ENCODE peak calls at places on chromosome 22, in six cellular contexts. M is GM12891, P is HepG2, X is H1, D is GM12878, H is SK-N-SH. C is an unnamed sample.

GRCh38 chr22:20595461-20595860 is 88.1 kb downstream of the MED15 start:
- DNase-seq in M (no peak), P (no peak), X (no peak), D (no peak), H (no peak), C (no peak)

GRCh38 chr22:19942071-19942885 is 660 bp upstream of the TXNRD2 start:
- DNase-seq in M (no peak), P (no peak), X (no peak), D (no peak), H (peak), C (no peak)

GRCh38 chr22:38415046-38415445 is 40.0 kb downstream of the KCNJ4 start:
- DNase-seq in M (peak), P (no peak), X (no peak), D (no peak), H (no peak), C (peak)

GRCh38 chr22:17358394-17358793 is 10.9 kb upstream of the CECR2 start:
- DNase-seq in M (no peak), P (no peak), X (no peak), D (no peak), H (no peak), C (no peak)

GRCh38 chr22:32996702-32997101 is 61.5 kb downstream of the SYN3 start:
- DNase-seq in M (no peak), P (no peak), X (peak), D (no peak), H (no peak), C (no peak)

GRCh38 chr22:24553597-24554315 is 1.2 kb downstream of the GUCD1 start:
- DNase-seq in M (no peak), P (peak), X (no peak), D (no peak), H (no peak), C (no peak)

GRCh38 chr22:30287626-30288413 is 1.5 kb downstream of the CASTOR1 start:
- DNase-seq in M (peak), P (peak), X (peak), D (no peak), H (peak), C (peak)

GRCh38 chr22:24588370-24588755 is 4.5 kb downstream of the LRRC75B start:
- DNase-seq in M (no peak), P (no peak), X (no peak), D (no peak), H (peak), C (no peak)

GRCh38 chr22:38464992-38465672 is 2.8 kb upstream of the KDELR3 start:
- DNase-seq in M (no peak), P (no peak), X (no peak), D (no peak), H (no peak), C (no peak)

GRCh38 chr22:22721681-22722309 is 77.4 kb downstream of the GGTLC2 start:
- DNase-seq in M (no peak), P (no peak), X (no peak), D (peak), H (no peak), C (no peak)

GRCh38 chr22:35746946-35747703 is 29.5 kb downstream of the APOL5 start:
- DNase-seq in M (no peak), P (no peak), X (no peak), D (no peak), H (no peak), C (no peak)

GRCh38 chr22:20186183-20186870 is 35.5 kb upstream of the CCDC188 start:
- DNase-seq in M (no peak), P (peak), X (peak), D (no peak), H (peak), C (no peak)

GRCh38 chr22:22770280-22770871 is 117.2 kb upstream of the IGLL5 start:
- DNase-seq in M (no peak), P (peak), X (peak), D (no peak), H (peak), C (no peak)

GRCh38 chr22:44995715-44996114 is 14.1 kb downstream of the PHF21B start:
- DNase-seq in M (no peak), P (no peak), X (no peak), D (no peak), H (peak), C (no peak)

GRCh38 chr22:35275580-35275979 is 18.3 kb downstream of the HMGXB4 start:
- DNase-seq in M (no peak), P (no peak), X (no peak), D (no peak), H (no peak), C (no peak)

GRCh38 chr22:30216710-30217109 is 29.8 kb downstream of the LIF start:
- DNase-seq in M (no peak), P (no peak), X (no peak), D (no peak), H (no peak), C (no peak)

GRCh38 chr22:39999144-39999757 is 4.5 kb downstream of the FAM83F start:
- DNase-seq in M (no peak), P (peak), X (no peak), D (no peak), H (no peak), C (no peak)

GRCh38 chr22:28907311-28908008 is 24.1 kb downstream of the ZNRF3 start:
- DNase-seq in M (no peak), P (no peak), X (no peak), D (peak), H (no peak), C (peak)

GRCh38 chr22:39493759-39494158 is 8.3 kb upstream of the MIEF1 start:
- DNase-seq in M (no peak), P (no peak), X (no peak), D (no peak), H (no peak), C (no peak)

GRCh38 chr22:21098099-21098671 is 52.4 kb downstream of the LRRC74B start:
- DNase-seq in M (no peak), P (no peak), X (no peak), D (no peak), H (no peak), C (no peak)

GRCh38 chr22:49955581-49956417 is 4.8 kb upstream of the PIM3 start:
- DNase-seq in M (no peak), P (no peak), X (no peak), D (no peak), H (no peak), C (no peak)
- TF ChIP-seq TAF1 in M (no peak), P (peak), X (no peak), D (no peak), H (no peak), C (no peak)

DNA sequence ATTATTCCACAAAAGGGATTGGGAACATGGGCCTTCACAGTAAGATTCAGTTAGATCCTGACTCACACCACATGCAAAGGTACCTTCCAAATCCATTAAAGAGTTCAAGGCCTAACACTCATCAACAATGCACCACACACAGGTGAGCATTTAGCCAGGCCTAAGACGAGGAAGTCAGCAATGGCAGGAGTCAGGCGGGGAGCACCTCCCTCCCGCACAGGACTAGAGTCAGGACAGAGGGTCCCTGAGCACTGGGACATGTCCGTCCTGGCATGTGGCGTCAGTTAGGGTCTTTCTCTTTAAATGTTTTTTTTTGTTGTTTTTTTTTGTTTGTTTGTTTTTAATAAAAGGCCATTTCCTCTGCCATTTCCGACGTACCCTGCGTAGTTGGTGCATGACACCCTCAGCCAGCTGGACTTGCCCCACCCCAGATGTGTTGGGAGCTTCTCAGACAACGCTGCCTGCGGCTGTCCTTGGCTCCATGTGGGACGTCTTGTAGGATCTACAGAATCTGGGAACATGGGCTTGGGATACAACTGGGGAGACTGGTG is 1458.6 kb downstream of the BRD1 start:
- DNase-seq in M (no peak), P (no peak), X (peak), D (no peak), H (no peak), C (no peak)
- TF ChIP-seq POLR2AphosphoS5 in M (no peak), P (no peak), X (no peak), D (no peak), H (no peak), C (no peak)

DNA sequence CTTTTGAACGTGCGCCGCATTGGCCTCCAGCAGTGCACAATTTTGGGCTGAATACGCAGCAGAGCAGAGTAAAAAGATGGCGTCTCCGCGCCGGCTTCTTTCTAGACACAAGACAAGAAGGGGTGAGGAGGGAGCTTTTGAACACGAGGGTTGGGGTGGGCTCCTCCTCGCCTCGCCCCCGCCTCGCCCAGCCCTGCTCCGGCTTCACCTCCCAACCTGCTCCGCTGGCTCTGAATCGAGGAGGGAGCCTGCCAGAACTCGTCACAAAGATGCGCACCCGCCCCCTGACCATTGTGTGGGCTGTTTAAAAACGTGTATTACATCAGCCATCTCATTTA is 119.0 kb downstream of the MPPED1 start:
- DNase-seq in M (no peak), P (no peak), X (no peak), D (no peak), H (no peak), C (no peak)
- TF ChIP-seq TAF1 in M (no peak), P (no peak), X (no peak), D (no peak), H (no peak), C (no peak)

GRCh38 chr22:25747245-25747944 is 5.4 kb downstream of the MYO18B start:
- DNase-seq in M (no peak), P (peak), X (no peak), D (no peak), H (peak), C (no peak)

GRCh38 chr22:25742918-25743708 is 1.1 kb downstream of the MYO18B start:
- DNase-seq in M (no peak), P (no peak), X (no peak), D (no peak), H (no peak), C (no peak)

GRCh38 chr22:25746012-25746373 is 4.0 kb downstream of the MYO18B start:
- DNase-seq in M (no peak), P (no peak), X (no peak), D (no peak), H (peak), C (no peak)

GRCh38 chr22:25745341-25746011 is 3.5 kb downstream of the MYO18B start:
- DNase-seq in M (no peak), P (no peak), X (no peak), D (no peak), H (no peak), C (no peak)

DNA sequence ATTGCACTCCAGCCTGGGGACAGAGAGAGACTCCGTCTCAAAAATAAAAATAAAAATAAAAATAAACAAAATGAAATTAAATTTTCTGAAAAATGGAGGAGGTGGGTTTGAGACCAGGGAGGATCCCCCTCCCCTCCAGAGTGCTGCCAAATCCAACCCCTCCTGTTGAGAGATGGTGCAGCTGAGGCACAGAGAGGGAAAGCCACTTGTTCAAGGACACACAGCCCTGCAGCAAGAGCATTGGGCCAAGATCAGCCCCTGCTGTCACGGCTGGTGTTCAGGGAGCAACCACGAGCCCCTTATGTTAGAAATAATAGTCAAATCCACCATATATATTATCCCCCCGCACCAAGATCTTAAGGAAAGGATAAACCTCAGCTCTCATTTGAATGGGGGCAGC is 2.7 kb downstream of the MYO18B start:
- DNase-seq in M (no peak), P (no peak), X (no peak), D (no peak), H (no peak), C (no peak)
- TF ChIP-seq POLR2AphosphoS5 in M (no peak), P (no peak), X (no peak), D (no peak), H (no peak), C (no peak)

GRCh38 chr22:27667121-27667843 is 134.3 kb downstream of the MN1 start:
- DNase-seq in M (no peak), P (no peak), X (no peak), D (no peak), H (no peak), C (no peak)

GRCh38 chr22:27669798-27670599 is 131.6 kb downstream of the MN1 start:
- DNase-seq in M (no peak), P (peak), X (peak), D (no peak), H (no peak), C (no peak)

GRCh38 chr22:27671413-27671721 is 130.2 kb downstream of the MN1 start:
- DNase-seq in M (no peak), P (no peak), X (no peak), D (no peak), H (no peak), C (no peak)

GRCh38 chr22:27670701-27671412 is 130.7 kb downstream of the MN1 start:
- DNase-seq in M (no peak), P (peak), X (peak), D (no peak), H (no peak), C (no peak)

GRCh38 chr22:27668828-27669797 is 132.4 kb downstream of the MN1 start:
- DNase-seq in M (no peak), P (peak), X (no peak), D (no peak), H (no peak), C (no peak)
- TF ChIP-seq TAF1 in M (no peak), P (no peak), X (no peak), D (no peak), H (no peak), C (no peak)

DNA sequence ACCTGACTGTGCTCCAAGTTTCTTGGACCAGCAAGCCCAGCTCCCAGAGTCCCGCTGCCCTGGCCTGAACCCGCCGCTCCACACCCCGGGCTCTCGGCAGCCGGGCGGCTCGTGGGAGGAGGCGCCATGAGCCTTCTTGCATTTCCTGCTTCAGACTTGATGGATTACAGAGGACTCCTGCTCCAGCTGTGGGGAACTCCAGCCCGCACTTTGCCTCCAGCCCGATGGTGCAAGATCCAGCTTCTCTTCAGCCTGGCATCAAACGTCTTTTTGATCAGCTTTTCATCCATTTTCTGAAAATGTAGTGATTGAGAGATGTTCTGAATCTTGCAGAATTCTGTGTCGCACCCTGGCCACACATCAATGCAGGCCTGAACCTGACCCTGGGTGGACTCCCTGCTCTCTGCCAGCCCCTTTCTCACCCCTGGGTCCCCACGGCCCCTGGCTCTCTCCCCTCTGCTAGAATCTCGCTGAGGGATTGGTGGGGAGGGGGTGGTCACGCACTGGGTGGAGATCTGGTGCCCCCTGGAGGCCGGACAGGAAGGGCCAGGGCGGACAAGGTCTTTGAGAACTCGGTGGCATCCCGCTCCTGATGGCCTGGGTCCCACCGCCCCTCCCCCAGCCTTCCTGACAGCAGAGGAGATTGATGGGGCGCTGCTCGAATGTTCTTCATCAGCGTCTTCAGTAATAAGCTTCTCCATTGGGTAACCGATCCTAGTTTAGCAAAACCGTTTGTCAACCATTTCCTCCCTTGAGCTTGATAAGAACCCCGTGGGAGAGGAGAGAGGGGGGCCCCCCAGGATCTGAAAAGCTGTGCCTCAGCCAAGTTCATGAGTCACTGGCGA is 12.1 kb upstream of the NFAM1 start:
- DNase-seq in M (peak), P (peak), X (peak), D (peak), H (peak), C (peak)
- TF ChIP-seq POLR2AphosphoS5 in M (peak), P (no peak), X (no peak), D (peak), H (peak), C (no peak)

GRCh38 chr22:37069719-37070118 is 18.2 kb downstream of the KCTD17 start:
- DNase-seq in M (no peak), P (no peak), X (no peak), D (no peak), H (no peak), C (no peak)

GRCh38 chr22:37070744-37071143 is 19.2 kb downstream of the KCTD17 start:
- DNase-seq in M (no peak), P (no peak), X (no peak), D (no peak), H (no peak), C (no peak)

GRCh38 chr22:37069319-37069718 is 17.8 kb downstream of the KCTD17 start:
- DNase-seq in M (no peak), P (no peak), X (no peak), D (no peak), H (no peak), C (no peak)

GRCh38 chr22:37070334-37070733 is 18.8 kb downstream of the KCTD17 start:
- DNase-seq in M (no peak), P (no peak), X (no peak), D (no peak), H (no peak), C (no peak)

DNA sequence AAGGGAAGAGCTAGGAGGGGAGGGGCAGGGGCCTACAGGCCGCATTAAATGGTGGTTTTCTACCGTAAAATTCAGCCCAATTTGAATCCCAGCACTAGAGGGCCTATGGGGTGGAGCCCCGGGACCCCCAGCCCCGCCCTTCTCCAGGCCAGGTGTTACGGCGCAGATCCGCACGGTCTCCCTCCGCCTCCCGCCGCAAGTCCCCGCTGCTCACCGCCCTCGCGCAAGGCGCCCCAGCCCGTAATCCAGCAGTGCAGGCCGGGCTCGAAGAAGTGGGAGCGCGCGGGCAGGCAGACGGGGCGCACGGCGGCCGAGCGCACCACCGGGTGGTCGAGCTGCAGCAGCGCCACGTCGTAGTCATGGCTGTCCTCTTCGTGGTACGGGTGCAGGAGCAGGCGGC is 17.3 kb downstream of the KCTD17 start:
- DNase-seq in M (no peak), P (no peak), X (peak), D (no peak), H (peak), C (no peak)
- TF ChIP-seq TAF1 in M (no peak), P (no peak), X (no peak), D (no peak), H (no peak), C (no peak)

GRCh38 chr22:46105494-46106278 is 44.6 kb upstream of the PPARA start:
- DNase-seq in M (no peak), P (peak), X (no peak), D (no peak), H (no peak), C (no peak)

GRCh38 chr22:46104881-46105493 is 45.3 kb upstream of the PPARA start:
- DNase-seq in M (no peak), P (no peak), X (no peak), D (no peak), H (no peak), C (no peak)

GRCh38 chr22:46107753-46108563 is 42.4 kb upstream of the PPARA start:
- DNase-seq in M (no peak), P (no peak), X (no peak), D (no peak), H (peak), C (no peak)

GRCh38 chr22:46107089-46107664 is 43.1 kb upstream of the PPARA start:
- DNase-seq in M (no peak), P (no peak), X (no peak), D (no peak), H (peak), C (no peak)

DNA sequence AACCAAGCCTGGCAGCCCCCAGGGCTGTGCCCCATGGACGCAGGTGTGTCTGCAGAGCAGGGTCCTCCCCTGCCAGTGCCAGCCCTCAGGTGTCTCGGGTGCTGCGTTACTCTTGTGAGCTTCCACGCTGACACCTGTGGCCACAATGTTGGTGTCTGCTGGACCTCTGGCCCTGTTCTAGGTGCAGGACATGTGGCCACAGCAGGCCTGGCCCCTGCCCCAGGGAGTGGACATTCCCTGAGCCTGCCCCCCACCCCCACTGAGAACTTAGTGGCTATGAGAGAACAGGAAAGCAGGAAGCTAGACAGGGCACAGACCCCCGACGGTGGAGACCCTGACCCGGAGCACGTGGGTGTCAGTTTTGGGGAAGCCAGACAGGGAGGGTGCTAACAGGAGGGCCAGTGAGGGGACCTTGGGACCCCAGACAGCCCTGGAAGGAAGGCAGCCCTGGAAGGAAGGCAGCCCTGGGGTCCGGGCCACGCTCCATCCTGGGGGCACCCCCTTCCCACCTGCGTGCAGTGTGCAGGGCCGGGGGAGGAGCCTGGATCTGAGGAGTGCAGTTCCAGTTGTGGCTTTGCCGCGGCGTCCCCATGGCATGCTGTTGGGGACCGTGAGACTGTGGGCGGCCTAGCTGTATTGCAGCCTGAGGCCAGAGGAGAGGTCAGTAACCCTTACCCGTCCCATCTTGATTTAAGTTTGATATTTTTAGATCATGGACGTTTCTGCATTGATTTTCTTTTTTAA is 43.9 kb upstream of the PPARA start:
- DNase-seq in M (no peak), P (no peak), X (no peak), D (no peak), H (no peak), C (no peak)
- TF ChIP-seq POLR2AphosphoS5 in M (no peak), P (no peak), X (no peak), D (no peak), H (peak), C (no peak)

C was measured in GM12892.